ENCODE peak calls at places on chromosome 7, in nine cellular contexts. One of them, this sample, is unnamed.

GRCh38 chr7:115748123-115748738 is 282.3 kb downstream of the TFEC start:
- DNase-seq in psoas muscle: no peak
- DNase-seq in ELF-1: no peak
- DNase-seq in SK-MEL-5: peak
- DNase-seq in HepG2: peak
- DNase-seq in glutamatergic neuron: no peak
- DNase-seq in midbrain: no peak
- DNase-seq in EH: peak
- DNase-seq in lower lobe of right lung: no peak
- DNase-seq in this sample: no peak

GRCh38 chr7:4040031-4040928 is 641.8 kb upstream of the FOXK1 start:
- DNase-seq in psoas muscle: no peak
- DNase-seq in ELF-1: peak
- DNase-seq in HepG2: no peak
- DNase-seq in midbrain: no peak
- DNase-seq in EH: no peak
- DNase-seq in lower lobe of right lung: no peak
- DNase-seq in SK-MEL-5: no peak
- DNase-seq in glutamatergic neuron: no peak
- DNase-seq in this sample: peak

GRCh38 chr7:29596593-29597178 is 33.1 kb downstream of the PRR15 start:
- DNase-seq in midbrain: no peak
- DNase-seq in lower lobe of right lung: no peak
- DNase-seq in glutamatergic neuron: no peak
- DNase-seq in EH: no peak
- DNase-seq in SK-MEL-5: no peak
- DNase-seq in ELF-1: no peak
- DNase-seq in psoas muscle: no peak
- DNase-seq in HepG2: no peak
- DNase-seq in this sample: no peak

GRCh38 chr7:54545241-54545563 is 3.0 kb downstream of the VSTM2A start:
- DNase-seq in ELF-1: no peak
- DNase-seq in EH: no peak
- DNase-seq in psoas muscle: no peak
- DNase-seq in SK-MEL-5: no peak
- DNase-seq in midbrain: no peak
- DNase-seq in glutamatergic neuron: no peak
- DNase-seq in HepG2: no peak
- DNase-seq in lower lobe of right lung: no peak
- DNase-seq in this sample: no peak

GRCh38 chr7:36943591-36944430 is 219.5 kb upstream of the AOAH start:
- DNase-seq in psoas muscle: no peak
- DNase-seq in SK-MEL-5: no peak
- DNase-seq in midbrain: no peak
- DNase-seq in glutamatergic neuron: no peak
- DNase-seq in HepG2: no peak
- DNase-seq in EH: no peak
- DNase-seq in ELF-1: no peak
- DNase-seq in lower lobe of right lung: no peak
- DNase-seq in this sample: no peak

GRCh38 chr7:30046127-30046774 is 18.0 kb downstream of the PLEKHA8 start:
- DNase-seq in ELF-1: no peak
- DNase-seq in glutamatergic neuron: no peak
- DNase-seq in psoas muscle: no peak
- DNase-seq in HepG2: no peak
- DNase-seq in SK-MEL-5: no peak
- DNase-seq in lower lobe of right lung: no peak
- DNase-seq in midbrain: no peak
- DNase-seq in EH: no peak
- DNase-seq in this sample: no peak

GRCh38 chr7:53611043-53611442 is 575.6 kb downstream of the POM121L12 start:
- DNase-seq in midbrain: no peak
- DNase-seq in glutamatergic neuron: no peak
- DNase-seq in lower lobe of right lung: no peak
- DNase-seq in psoas muscle: no peak
- DNase-seq in EH: no peak
- DNase-seq in ELF-1: no peak
- DNase-seq in SK-MEL-5: no peak
- DNase-seq in HepG2: no peak
- DNase-seq in this sample: no peak

GRCh38 chr7:26085771-26086170 is 66.2 kb upstream of the NFE2L3 start:
- DNase-seq in lower lobe of right lung: no peak
- DNase-seq in EH: no peak
- DNase-seq in SK-MEL-5: no peak
- DNase-seq in midbrain: no peak
- DNase-seq in ELF-1: no peak
- DNase-seq in HepG2: no peak
- DNase-seq in glutamatergic neuron: no peak
- DNase-seq in psoas muscle: no peak
- DNase-seq in this sample: no peak

GRCh38 chr7:122626785-122627184 is 72.1 kb downstream of the RNF133 start:
- DNase-seq in lower lobe of right lung: peak
- DNase-seq in psoas muscle: no peak
- DNase-seq in HepG2: no peak
- DNase-seq in glutamatergic neuron: no peak
- DNase-seq in SK-MEL-5: no peak
- DNase-seq in midbrain: no peak
- DNase-seq in EH: no peak
- DNase-seq in ELF-1: no peak
- DNase-seq in this sample: no peak

GRCh38 chr7:33904680-33905388 is 505 bp upstream of the BMPER start:
- DNase-seq in EH: peak
- DNase-seq in psoas muscle: peak
- DNase-seq in SK-MEL-5: no peak
- DNase-seq in HepG2: peak
- DNase-seq in lower lobe of right lung: peak
- DNase-seq in glutamatergic neuron: peak
- DNase-seq in ELF-1: peak
- DNase-seq in midbrain: peak
- DNase-seq in this sample: no peak

This sample was measured in osteocyte.